ENCODE peak calls at places on chromosome 2, in ten cellular contexts. A, B, Z, S, O, J, D, Y, T and G are unnamed samples.

GRCh38 chr2:109188924-109189323 is 59.9 kb downstream of the SH3RF3 start:
- DNase-seq in A (no peak), B (no peak), Z (no peak), S (no peak), O (no peak), J (no peak), D (no peak), Y (no peak), T (no peak), G (no peak)

GRCh38 chr2:238226698-238227586 is 12.9 kb downstream of the HES6 start:
- DNase-seq in A (no peak), B (no peak), Z (no peak), S (no peak), O (no peak), J (no peak), D (no peak), Y (no peak), T (no peak), G (no peak)

GRCh38 chr2:54422072-54422581 is 34.0 kb upstream of the SPTBN1 start:
- DNase-seq in A (no peak), B (no peak), Z (no peak), S (no peak), O (no peak), J (no peak), D (no peak), Y (no peak), T (no peak), G (no peak)

GRCh38 chr2:209463226-209463625 is 39.4 kb downstream of the MAP2 start:
- DNase-seq in A (no peak), B (no peak), Z (no peak), S (peak; percentile 16), O (no peak), J (no peak), D (no peak), Y (no peak), T (no peak), G (no peak)

GRCh38 chr2:44951714-44952113 is 10.2 kb downstream of the SIX3 start:
- DNase-seq in A (no peak), B (no peak), Z (no peak), S (no peak), O (no peak), J (peak; percentile 44), D (no peak), Y (no peak), T (no peak), G (no peak)

GRCh38 chr2:118013221-118013723 is 598 bp downstream of the CCDC93 start:
- DNase-seq in A (peak; percentile 58), B (peak; percentile 67), Z (no peak), S (peak; percentile 7), O (no peak), J (peak; percentile 47), D (peak; percentile 37), Y (peak; percentile 10), T (peak; percentile 55), G (peak; percentile 54)

GRCh38 chr2:88024509-88024908 is 8.2 kb upstream of the RNU2-63P start:
- DNase-seq in A (no peak), B (no peak), Z (no peak), S (no peak), O (no peak), J (peak; percentile 83), D (no peak), Y (no peak), T (no peak), G (no peak)

GRCh38 chr2:53985646-53986045 is 14.9 kb upstream of the PSME4 start:
- DNase-seq in A (no peak), B (no peak), Z (no peak), S (no peak), O (no peak), J (no peak), D (no peak), Y (no peak), T (no peak), G (no peak)

GRCh38 chr2:220293966-220294365 is 666.5 kb downstream of the SLC4A3 start:
- DNase-seq in A (no peak), B (no peak), Z (no peak), S (peak; percentile 68), O (no peak), J (no peak), D (no peak), Y (no peak), T (no peak), G (no peak)

GRCh38 chr2:220300806-220301205 is 673.4 kb downstream of the SLC4A3 start:
- DNase-seq in A (no peak), B (no peak), Z (peak; percentile 23), S (no peak), O (no peak), J (no peak), D (no peak), Y (no peak), T (no peak), G (no peak)

GRCh38 chr2:220297093-220297492 is 669.7 kb downstream of the SLC4A3 start:
- DNase-seq in A (no peak), B (no peak), Z (no peak), S (no peak), O (no peak), J (no peak), D (no peak), Y (no peak), T (no peak), G (no peak)

DNA sequence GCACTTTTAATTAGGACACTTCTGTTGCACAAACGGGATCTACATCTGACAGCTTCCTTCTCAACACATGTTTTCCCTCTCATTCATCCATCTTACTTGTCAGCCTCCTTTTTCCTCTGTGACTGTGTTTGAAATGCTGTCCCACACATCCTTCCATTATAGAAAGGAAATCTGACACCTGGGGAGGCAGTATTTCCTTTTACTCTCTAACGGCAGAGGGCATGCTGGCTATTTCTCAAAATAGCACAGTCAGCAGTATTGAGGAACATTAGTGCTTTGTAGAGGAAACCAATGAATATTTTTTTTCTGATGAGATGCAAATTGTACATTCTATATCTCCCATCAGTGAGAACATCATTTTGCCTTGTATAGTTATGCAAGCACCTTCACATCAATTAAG is 668.7 kb downstream of the SLC4A3 start:
- DNase-seq in A (no peak), B (no peak), Z (peak; percentile 27), S (no peak), O (no peak), J (peak; percentile 21), D (no peak), Y (no peak), T (no peak), G (no peak)
- TF ChIP-seq CTCF in A (no peak), B (no peak), Z (peak; percentile 9), S (no peak), O (no peak), J (peak; percentile 12), D (peak; percentile 24), Y (no peak), T (no peak), G (no peak)

GRCh38 chr2:189022492-189022891 is 48.3 kb downstream of the COL3A1 start:
- DNase-seq in A (no peak), B (no peak), Z (peak; percentile 54), S (no peak), O (peak; percentile 68), J (no peak), D (no peak), Y (no peak), T (no peak), G (no peak)

GRCh38 chr2:189020179-189020578 is 46.0 kb downstream of the COL3A1 start:
- DNase-seq in A (no peak), B (no peak), Z (no peak), S (no peak), O (no peak), J (no peak), D (no peak), Y (no peak), T (no peak), G (no peak)

GRCh38 chr2:189022002-189022401 is 47.8 kb downstream of the COL3A1 start:
- DNase-seq in A (no peak), B (no peak), Z (peak; percentile 93), S (peak; percentile 17), O (peak; percentile 90), J (no peak), D (no peak), Y (no peak), T (no peak), G (no peak)

DNA sequence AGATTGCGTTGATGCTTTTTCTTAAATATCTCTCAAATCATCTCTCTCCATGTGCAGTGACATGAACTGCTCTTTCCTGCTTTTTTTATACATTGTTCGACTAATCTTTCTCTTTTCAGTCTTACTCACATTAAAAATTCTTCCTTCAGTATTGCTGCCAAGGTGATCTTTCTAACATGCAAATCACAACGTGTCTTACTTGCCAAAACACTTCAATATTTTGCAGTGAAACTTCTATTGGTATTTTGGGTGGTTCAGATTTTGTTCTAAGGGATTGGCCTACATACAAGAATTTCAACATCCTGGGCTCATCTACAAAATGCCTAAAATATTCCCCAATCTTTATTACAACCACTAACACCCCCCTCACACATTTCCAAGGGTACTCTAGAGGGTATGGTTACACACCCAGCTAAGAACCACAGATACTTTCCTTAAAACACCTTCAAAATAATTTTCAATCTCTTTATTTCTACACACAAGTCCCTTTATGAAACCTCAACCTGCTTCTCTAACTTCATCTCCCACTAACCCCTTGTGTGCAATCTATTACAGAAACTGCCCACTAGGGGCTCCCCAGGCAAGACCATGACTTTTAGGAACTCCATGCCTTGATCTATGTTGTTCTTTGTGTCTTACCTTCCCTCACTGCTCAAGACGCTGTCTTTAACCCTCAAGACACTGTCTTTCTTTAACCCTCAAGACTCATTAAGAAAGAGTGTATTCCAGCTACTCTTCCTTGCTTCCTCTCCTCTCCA is 50.9 kb downstream of the COL3A1 start:
- DNase-seq in A (no peak), B (no peak), Z (no peak), S (peak; percentile 35), O (no peak), J (peak; percentile 26), D (no peak), Y (peak; percentile 5), T (no peak), G (no peak)
- TF ChIP-seq CTCF in A (peak; percentile 33), B (peak; percentile 36), Z (peak; percentile 37), S (peak; percentile 75), O (peak; percentile 54), J (peak; percentile 63), D (peak; percentile 52), Y (peak; percentile 52), T (no peak), G (peak; percentile 63)

GRCh38 chr2:85694052-85695025 is at the start of gene GNLY:
- DNase-seq in A (no peak), B (no peak), Z (no peak), S (no peak), O (no peak), J (no peak), D (no peak), Y (no peak), T (no peak), G (no peak)

GRCh38 chr2:85697716-85698115 is 3.6 kb downstream of the GNLY start:
- DNase-seq in A (no peak), B (no peak), Z (no peak), S (no peak), O (no peak), J (no peak), D (no peak), Y (no peak), T (no peak), G (no peak)

GRCh38 chr2:85695121-85695520 is 963 bp downstream of the GNLY start:
- DNase-seq in A (no peak), B (no peak), Z (no peak), S (no peak), O (no peak), J (no peak), D (no peak), Y (no peak), T (no peak), G (no peak)

GRCh38 chr2:85697096-85697495 is 2.9 kb downstream of the GNLY start:
- DNase-seq in A (no peak), B (no peak), Z (no peak), S (no peak), O (no peak), J (no peak), D (no peak), Y (no peak), T (no peak), G (no peak)

GRCh38 chr2:85695691-85696668 is 1.8 kb downstream of the GNLY start:
- DNase-seq in A (no peak), B (no peak), Z (no peak), S (no peak), O (no peak), J (no peak), D (no peak), Y (no peak), T (no peak), G (no peak)
- TF ChIP-seq CTCF in A (no peak), B (no peak), Z (no peak), S (no peak), O (no peak), J (no peak), D (no peak), Y (no peak), T (no peak), G (no peak)

DNA sequence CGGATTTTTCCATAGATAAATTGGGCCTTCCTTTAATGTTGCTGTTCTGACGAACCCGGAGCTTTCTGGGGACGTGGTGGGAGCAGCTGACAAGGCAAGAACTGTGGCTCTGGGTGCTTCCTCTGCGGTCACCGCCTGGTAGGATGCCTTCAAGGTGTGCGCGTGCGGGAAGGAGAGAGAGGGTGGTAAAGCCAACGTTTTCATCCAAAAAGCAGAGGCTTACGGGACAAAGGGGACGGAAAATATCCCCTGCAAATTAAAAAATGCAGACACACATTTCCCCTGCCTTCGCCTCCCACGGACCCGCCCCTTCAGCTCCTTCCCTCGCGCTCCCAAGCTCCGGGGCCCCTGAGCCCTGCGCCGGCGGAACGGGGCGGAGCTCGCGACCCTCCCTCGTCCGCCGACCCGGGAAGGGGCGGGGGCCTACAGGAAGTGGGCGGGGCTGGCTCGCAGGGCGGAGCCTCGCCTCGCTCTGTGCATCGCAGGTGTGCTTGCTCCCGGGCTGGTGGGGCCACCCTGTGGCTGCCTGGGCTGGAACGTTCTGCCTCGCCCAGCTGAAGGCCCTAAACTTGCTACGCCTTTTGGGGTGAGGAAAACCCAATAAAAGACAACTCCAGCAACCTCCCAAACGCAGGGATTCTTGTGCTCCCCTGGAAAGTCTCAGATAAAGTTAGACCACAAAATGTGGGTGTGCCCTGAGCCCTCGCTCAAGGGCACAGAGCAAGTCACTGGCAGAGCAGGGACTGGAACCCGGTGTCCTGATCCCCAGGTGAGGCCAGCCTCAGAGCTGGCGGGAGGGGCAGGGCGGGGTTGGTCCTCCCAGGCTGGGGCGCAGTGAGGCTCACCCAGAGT is 25.4 kb upstream of the SLC66A3 start:
- DNase-seq in A (peak; percentile 84), B (no peak), Z (no peak), S (peak; percentile 72), O (peak; percentile 14), J (peak; percentile 93), D (peak; percentile 90), Y (peak; percentile 82), T (peak; percentile 86), G (peak; percentile 75)
- TF ChIP-seq CTCF in A (no peak), B (peak; percentile 80), Z (no peak), S (peak; percentile 65), O (peak; percentile 11), J (peak; percentile 56), D (peak; percentile 55), Y (peak; percentile 58), T (peak; percentile 22), G (peak; percentile 22)